ENCODE peak calls at places on chromosomes 12 and 14, in seven cellular contexts. O is cardiac fibroblast, I is left ventricle myocardium inferior, C is GM06990, H is dorsolateral prefrontal cortex, D is BJ, L is NB4. G is an unnamed sample.

GRCh38 chr12:65269603-65270002 is 8.9 kb upstream of the MSRB3 start:
- DNase-seq in H (no peak), O (peak), C (no peak), I (no peak), D (no peak), L (no peak), G (no peak)

GRCh38 chr12:68975811-68976210 is 42.8 kb upstream of the CPM start:
- DNase-seq in C (no peak), I (no peak), L (no peak), O (no peak), H (no peak), D (no peak), G (no peak)

GRCh38 chr12:132766380-132767085 is 4.9 kb upstream of the ANKLE2 start:
- DNase-seq in O (peak), L (no peak), C (no peak), I (peak), D (no peak), H (no peak), G (no peak)

GRCh38 chr14:26130690-26131089 is 467.1 kb downstream of the NOVA1 start:
- DNase-seq in O (no peak), L (no peak), C (no peak), D (no peak), I (no peak), H (no peak), G (no peak)

GRCh38 chr12:51836833-51837184 is 11.7 kb downstream of the FIGNL2 start:
- DNase-seq in C (no peak), I (no peak), D (no peak), O (no peak), L (no peak), H (no peak), G (no peak)

GRCh38 chr14:102232348-102232625 is 72.7 kb downstream of the MOK start:
- DNase-seq in O (no peak), C (no peak), I (no peak), L (no peak), D (no peak), H (no peak), G (no peak)

GRCh38 chr12:131415781-131416180 is 295.1 kb upstream of the SFSWAP start:
- DNase-seq in L (peak), H (no peak), O (no peak), I (no peak), C (no peak), D (no peak), G (peak)

GRCh38 chr14:90759370-90760054 is 56.7 kb downstream of the TTC7B start:
- DNase-seq in L (peak), C (no peak), O (no peak), D (no peak), H (no peak), I (no peak), G (peak)

GRCh38 chr12:20628388-20628787 is 66.7 kb upstream of the SLCO1C1 start:
- DNase-seq in D (no peak), L (peak), C (no peak), H (no peak), I (no peak), O (no peak), G (no peak)

GRCh38 chr12:123748661-123749060 is 13.4 kb upstream of the DNAH10 start:
- DNase-seq in L (no peak), I (no peak), D (no peak), C (no peak), O (no peak), H (no peak), G (no peak)

DNA sequence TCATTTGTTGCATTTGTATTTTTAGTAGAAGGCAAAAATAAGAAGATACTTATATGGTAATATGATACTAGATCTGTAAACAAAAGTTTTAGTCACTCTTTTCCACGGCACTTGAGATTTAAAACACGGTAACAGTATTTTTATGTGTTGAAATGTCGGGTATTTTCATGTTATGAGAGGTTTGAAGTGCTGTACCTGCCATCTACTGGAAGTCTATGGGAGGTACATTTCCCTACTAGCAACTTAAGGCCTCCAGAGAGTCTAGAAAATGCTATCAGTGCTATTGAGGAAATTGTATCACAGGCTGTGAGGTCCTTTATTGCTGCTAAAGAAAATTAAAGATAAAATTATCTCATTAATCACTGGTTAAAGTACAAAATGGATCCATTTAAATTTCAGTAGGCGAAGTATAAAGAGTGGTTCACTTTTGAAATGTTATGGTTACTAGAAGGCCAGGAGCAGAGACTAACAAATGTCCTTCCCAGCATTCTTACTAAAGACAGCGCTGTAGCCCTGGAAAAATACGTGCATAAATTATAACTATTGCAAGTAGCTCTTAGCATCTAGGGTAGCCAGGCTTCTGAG is 77.6 kb upstream of the PRKD1 start:
- DNase-seq in L (peak), C (no peak), D (peak), O (peak), H (no peak), I (no peak), G (no peak)
- TF ChIP-seq CTCF in L (peak), C (no peak), D (peak), O (peak), H (peak), I (peak), G (no peak)

GRCh38 chr12:1919284-1919683 is 832 bp upstream of the CACNA2D4 start:
- DNase-seq in C (no peak), I (no peak), O (no peak), L (peak), H (peak), D (no peak), G (no peak)

GRCh38 chr12:1918081-1918874 is at the start of gene CACNA2D4:
- DNase-seq in L (peak), H (peak), C (no peak), I (no peak), O (no peak), D (no peak), G (no peak)

GRCh38 chr12:1918875-1919236 is 404 bp upstream of the CACNA2D4 start:
- DNase-seq in O (no peak), H (peak), C (no peak), L (no peak), D (no peak), I (no peak), G (no peak)

GRCh38 chr12:1916396-1917171 is 1.9 kb downstream of the CACNA2D4 start:
- DNase-seq in O (peak), D (no peak), H (peak), I (peak), L (peak), C (no peak), G (no peak)

DNA sequence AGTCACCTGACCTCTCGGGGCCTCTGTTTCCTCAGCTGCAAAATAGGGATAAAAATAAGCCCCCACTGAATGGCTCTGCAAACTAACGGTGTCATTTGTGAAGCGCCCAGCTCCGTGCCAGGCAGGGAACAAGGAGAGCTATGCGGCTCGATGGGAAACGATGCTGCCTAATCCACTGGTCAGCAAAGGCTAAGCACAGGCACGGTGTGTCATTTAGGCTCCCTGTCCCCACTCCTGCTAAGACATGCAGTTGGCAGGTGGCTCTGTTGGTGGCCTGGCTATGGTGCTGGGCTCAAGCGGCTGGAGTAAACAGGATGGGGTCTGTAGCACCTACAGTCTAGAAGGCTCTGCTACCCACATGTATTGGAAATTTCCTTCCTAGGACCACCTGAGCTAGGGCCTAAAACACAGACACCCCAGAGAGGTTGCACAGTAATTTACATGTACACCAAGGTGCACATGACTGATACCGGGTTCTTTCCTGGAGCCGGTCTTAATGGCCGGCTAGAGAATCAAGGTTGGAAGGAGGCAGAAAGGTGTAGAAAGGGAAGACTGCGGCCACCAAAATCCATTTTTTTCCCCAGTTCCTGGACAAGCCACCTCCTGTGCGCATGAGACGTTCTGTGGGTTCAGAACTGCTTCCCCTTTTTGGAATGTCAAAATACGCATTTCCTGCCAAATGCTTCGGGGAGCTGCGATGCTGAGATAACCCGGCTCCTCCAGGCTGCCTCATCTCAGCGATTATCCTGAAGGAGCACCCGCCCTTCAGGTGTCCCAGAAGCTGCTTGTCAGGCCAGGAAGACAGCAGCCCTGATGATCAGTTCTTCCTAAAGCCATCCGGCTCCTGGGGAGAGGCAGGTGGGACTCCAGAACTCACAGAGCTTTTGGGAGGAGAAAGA is 1.0 kb downstream of the CACNA2D4 start:
- DNase-seq in I (no peak), L (peak), C (no peak), D (no peak), H (peak), O (no peak), G (no peak)
- H3K4me3 ChIP-seq in I (peak), L (peak), C (no peak), D (no peak), H (no peak), O (no peak), G (no peak)

GRCh38 chr12:71639341-71639760 is 24.3 kb downstream of the ZFC3H1 start:
- DNase-seq in O (no peak), C (no peak), L (peak), I (no peak), H (no peak), D (no peak), G (peak)
- TF ChIP-seq CTCF in O (peak), C (peak), L (peak), I (no peak), H (no peak), D (no peak), G (peak)

GRCh38 chr14:98233656-98234055 is 1038.3 kb downstream of the BCL11B start:
- DNase-seq in C (no peak), L (no peak), H (no peak), I (no peak), D (no peak), O (no peak), G (no peak)
- H3K4me3 ChIP-seq in C (no peak), L (no peak), H (no peak), I (no peak), D (no peak), O (no peak), G (no peak)

GRCh38 chr14:105167303-105168092 is 1.1 kb downstream of the JAG2 start:
- DNase-seq in H (no peak), L (no peak), D (no peak), I (no peak), O (no peak), C (peak), G (peak)
- TF ChIP-seq CTCF in H (no peak), L (no peak), D (no peak), I (peak), O (no peak), C (no peak), G (peak)

GRCh38 chr12:94401326-94401725 is 58.3 kb downstream of the CEP83 start:
- DNase-seq in L (no peak), H (no peak), D (no peak), I (no peak), C (no peak), O (no peak), G (no peak)

GRCh38 chr12:94405378-94406116 is 54.1 kb downstream of the CEP83 start:
- DNase-seq in I (no peak), C (peak), H (no peak), D (no peak), O (no peak), L (no peak), G (peak)

DNA sequence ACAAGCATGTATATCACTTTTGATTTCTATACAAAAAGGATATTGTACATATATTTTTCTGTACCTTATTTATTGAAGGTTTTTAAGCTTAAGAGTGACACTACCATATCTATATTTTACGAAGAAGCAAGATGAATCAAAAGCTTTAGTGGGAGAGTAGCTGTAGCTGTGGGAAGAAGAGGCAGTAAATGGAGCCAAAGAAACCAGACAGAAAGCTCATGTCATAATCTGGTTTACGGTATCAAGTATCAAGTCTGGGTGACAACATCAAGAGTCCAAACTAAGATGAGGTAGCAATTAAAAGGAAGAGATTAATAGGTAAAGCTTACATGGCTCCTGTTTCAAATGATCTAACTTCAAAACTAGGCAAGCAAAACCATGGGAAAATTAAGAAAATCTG is 54.8 kb downstream of the CEP83 start:
- DNase-seq in L (no peak), I (no peak), D (no peak), O (no peak), C (no peak), H (no peak), G (no peak)
- H3K4me3 ChIP-seq in L (no peak), I (peak), D (no peak), O (no peak), C (peak), H (no peak), G (peak)

GRCh38 chr14:73576391-73576790 is 7.4 kb downstream of the ACOT2 start:
- DNase-seq in D (no peak), O (no peak), H (no peak), I (no peak), C (no peak), L (no peak), G (no peak)
- TF ChIP-seq CTCF in D (no peak), O (no peak), H (no peak), I (no peak), C (no peak), L (no peak), G (no peak)

GRCh38 chr14:24260780-24261157 is 2.2 kb downstream of the TGM1 start:
- DNase-seq in L (no peak), C (no peak), H (no peak), O (no peak), D (no peak), I (no peak), G (no peak)
- H3K4me3 ChIP-seq in L (no peak), C (no peak), H (no peak), O (no peak), D (no peak), I (no peak), G (no peak)

GRCh38 chr12:53295070-53295890 is at the start of gene PFDN5:
- DNase-seq in O (peak), H (peak), I (peak), D (peak), C (peak), L (peak), G (peak)
- TF ChIP-seq CTCF in O (peak), H (peak), I (peak), D (peak), C (no peak), L (no peak), G (no peak)

GRCh38 chr14:49767473-49768300 is at the start of gene KLHDC2:
- DNase-seq in D (peak), L (peak), I (peak), C (peak), O (peak), H (peak), G (peak)

GRCh38 chr14:49769581-49770211 is 1.7 kb downstream of the KLHDC2 start:
- DNase-seq in D (no peak), I (no peak), H (no peak), L (no peak), O (no peak), C (no peak), G (no peak)

GRCh38 chr14:49768301-49769121 is 558 bp downstream of the KLHDC2 start:
- DNase-seq in H (no peak), L (peak), I (peak), C (peak), O (peak), D (no peak), G (peak)

GRCh38 chr14:49769171-49769570 is 1.2 kb downstream of the KLHDC2 start:
- DNase-seq in I (no peak), H (no peak), O (peak), C (no peak), D (peak), L (no peak), G (no peak)

GRCh38 chr14:49770212-49770817 is 2.4 kb downstream of the KLHDC2 start:
- DNase-seq in C (no peak), I (no peak), H (no peak), O (peak), D (no peak), L (no peak), G (no peak)
- H3K4me3 ChIP-seq in C (peak), I (peak), H (peak), O (no peak), D (peak), L (peak), G (no peak)

G was measured in GM12865.